ENCODE peak calls at places on chromosomes 6 and 20, in six cellular contexts. One of them, this sample, is unnamed.

GRCh38 chr6:63597142-63598000 is 25.1 kb downstream of the LOC128125822 start:
- DNase-seq in naive B cell: no peak
- DNase-seq in GM23248: peak
- DNase-seq in dorsolateral prefrontal cortex: no peak
- DNase-seq in substantia nigra: no peak
- DNase-seq in brain microvascular endothelial cell: no peak
- DNase-seq in this sample: no peak

GRCh38 chr20:19885981-19886665 is 128.1 kb downstream of the RIN2 start:
- DNase-seq in naive B cell: no peak
- DNase-seq in GM23248: peak
- DNase-seq in dorsolateral prefrontal cortex: peak
- DNase-seq in substantia nigra: peak
- DNase-seq in brain microvascular endothelial cell: peak
- DNase-seq in this sample: no peak

GRCh38 chr20:51800132-51800721 is 2.1 kb downstream of the SALL4 start:
- DNase-seq in naive B cell: peak
- DNase-seq in GM23248: peak
- DNase-seq in dorsolateral prefrontal cortex: peak
- DNase-seq in substantia nigra: no peak
- DNase-seq in brain microvascular endothelial cell: no peak
- DNase-seq in this sample: no peak

GRCh38 chr6:41036601-41037000 is 2.4 kb downstream of the UNC5CL start:
- DNase-seq in naive B cell: no peak
- DNase-seq in GM23248: no peak
- DNase-seq in dorsolateral prefrontal cortex: no peak
- DNase-seq in substantia nigra: no peak
- DNase-seq in brain microvascular endothelial cell: no peak
- DNase-seq in this sample: no peak

GRCh38 chr20:15889073-15889923 is 684.0 kb downstream of the KIF16B start:
- DNase-seq in naive B cell: no peak
- DNase-seq in GM23248: no peak
- DNase-seq in dorsolateral prefrontal cortex: no peak
- DNase-seq in substantia nigra: no peak
- DNase-seq in brain microvascular endothelial cell: no peak
- DNase-seq in this sample: no peak

GRCh38 chr20:10842116-10842515 is 168.3 kb upstream of the JAG1 start:
- DNase-seq in naive B cell: no peak
- DNase-seq in GM23248: peak
- DNase-seq in dorsolateral prefrontal cortex: no peak
- DNase-seq in substantia nigra: no peak
- DNase-seq in brain microvascular endothelial cell: no peak
- DNase-seq in this sample: no peak

GRCh38 chr6:20534906-20535305 is 649 bp downstream of the CDKAL1 start:
- DNase-seq in naive B cell: peak
- DNase-seq in GM23248: peak
- DNase-seq in dorsolateral prefrontal cortex: no peak
- DNase-seq in substantia nigra: no peak
- DNase-seq in brain microvascular endothelial cell: no peak
- DNase-seq in this sample: no peak

GRCh38 chr20:5806457-5807263 is 56.5 kb downstream of the SHLD1 start:
- DNase-seq in naive B cell: no peak
- DNase-seq in GM23248: no peak
- DNase-seq in dorsolateral prefrontal cortex: no peak
- DNase-seq in substantia nigra: no peak
- DNase-seq in brain microvascular endothelial cell: no peak
- DNase-seq in this sample: no peak

GRCh38 chr20:20441259-20441658 is 73.4 kb downstream of the INSM1 start:
- DNase-seq in naive B cell: no peak
- DNase-seq in GM23248: no peak
- DNase-seq in dorsolateral prefrontal cortex: no peak
- DNase-seq in substantia nigra: no peak
- DNase-seq in brain microvascular endothelial cell: no peak
- DNase-seq in this sample: no peak

This sample was measured in foreskin melanocyte.